ENCODE peak calls at places on chromosomes 4 and X, in six cellular contexts. One of them, this sample, is unnamed.

GRCh38 chrX:108313662-108314061 is 124.6 kb downstream of the COL4A6 start:
- DNase-seq in fibroblast of lung: no peak
- DNase-seq in HFF-Myc: no peak
- DNase-seq in lung: no peak
- DNase-seq in upper lobe of left lung: no peak
- DNase-seq in uterus: no peak
- DNase-seq in this sample: no peak

GRCh38 chrX:63350551-63350950 is 581 bp downstream of the SPIN4 start:
- DNase-seq in upper lobe of left lung: peak
- DNase-seq in lung: no peak
- DNase-seq in uterus: peak
- DNase-seq in fibroblast of lung: peak
- DNase-seq in HFF-Myc: peak
- DNase-seq in this sample: no peak

GRCh38 chr4:73523126-73523525 is 41.6 kb downstream of the AFM start:
- DNase-seq in uterus: no peak
- DNase-seq in HFF-Myc: no peak
- DNase-seq in lung: no peak
- DNase-seq in fibroblast of lung: no peak
- DNase-seq in upper lobe of left lung: no peak
- DNase-seq in this sample: no peak

GRCh38 chr4:125049711-125050110 is 265.0 kb upstream of the FAT4 start:
- DNase-seq in upper lobe of left lung: no peak
- DNase-seq in HFF-Myc: no peak
- DNase-seq in lung: no peak
- DNase-seq in fibroblast of lung: peak
- DNase-seq in uterus: no peak
- DNase-seq in this sample: no peak

GRCh38 chrX:38108364-38108763 is 102.0 kb downstream of the SYTL5 start:
- DNase-seq in lung: no peak
- DNase-seq in uterus: no peak
- DNase-seq in upper lobe of left lung: no peak
- DNase-seq in HFF-Myc: no peak
- DNase-seq in fibroblast of lung: no peak
- DNase-seq in this sample: no peak

GRCh38 chr4:124334119-124334518 is 378.4 kb downstream of the ANKRD50 start:
- DNase-seq in lung: peak
- DNase-seq in HFF-Myc: peak
- DNase-seq in uterus: no peak
- DNase-seq in fibroblast of lung: peak
- DNase-seq in upper lobe of left lung: no peak
- DNase-seq in this sample: peak

GRCh38 chr4:23890369-23891063 is 669 bp upstream of the PPARGC1A start:
- DNase-seq in upper lobe of left lung: no peak
- DNase-seq in fibroblast of lung: peak
- DNase-seq in uterus: no peak
- DNase-seq in HFF-Myc: no peak
- DNase-seq in lung: no peak
- DNase-seq in this sample: no peak

GRCh38 chr4:183504930-183505555 is at the start of gene ING2:
- DNase-seq in HFF-Myc: no peak
- DNase-seq in uterus: no peak
- DNase-seq in fibroblast of lung: no peak
- DNase-seq in lung: no peak
- DNase-seq in upper lobe of left lung: peak
- DNase-seq in this sample: no peak

GRCh38 chr4:8690811-8691775 is 98.5 kb downstream of the CPZ start:
- DNase-seq in lung: no peak
- DNase-seq in fibroblast of lung: no peak
- DNase-seq in upper lobe of left lung: no peak
- DNase-seq in uterus: no peak
- DNase-seq in HFF-Myc: no peak
- DNase-seq in this sample: no peak

GRCh38 chr4:73589261-73589847 is 30.9 kb downstream of the RASSF6 start:
- DNase-seq in HFF-Myc: peak
- DNase-seq in fibroblast of lung: peak
- DNase-seq in uterus: no peak
- DNase-seq in lung: no peak
- DNase-seq in upper lobe of left lung: no peak
- DNase-seq in this sample: no peak

GRCh38 chrX:31435592-31435991 is 363.8 kb upstream of the FTHL17 start:
- DNase-seq in upper lobe of left lung: no peak
- DNase-seq in lung: no peak
- DNase-seq in HFF-Myc: no peak
- DNase-seq in uterus: no peak
- DNase-seq in fibroblast of lung: peak
- DNase-seq in this sample: no peak

GRCh38 chrX:2700405-2701320 is 9.6 kb downstream of the CD99 start:
- DNase-seq in uterus: no peak
- DNase-seq in HFF-Myc: no peak
- DNase-seq in lung: no peak
- DNase-seq in upper lobe of left lung: no peak
- DNase-seq in fibroblast of lung: no peak
- DNase-seq in this sample: no peak

GRCh38 chr4:48777739-48778138 is 2.3 kb downstream of the FRYL start:
- DNase-seq in lung: no peak
- DNase-seq in fibroblast of lung: no peak
- DNase-seq in upper lobe of left lung: no peak
- DNase-seq in uterus: no peak
- DNase-seq in HFF-Myc: no peak
- DNase-seq in this sample: no peak

GRCh38 chr4:140152015-140152703 is 1.8 kb downstream of the MAML3 start:
- DNase-seq in uterus: peak
- DNase-seq in lung: peak
- DNase-seq in HFF-Myc: no peak
- DNase-seq in fibroblast of lung: no peak
- DNase-seq in upper lobe of left lung: peak
- DNase-seq in this sample: no peak

GRCh38 chr4:128322986-128323385 is 35.4 kb upstream of the PGRMC2 start:
- DNase-seq in fibroblast of lung: no peak
- DNase-seq in lung: no peak
- DNase-seq in uterus: no peak
- DNase-seq in HFF-Myc: no peak
- DNase-seq in upper lobe of left lung: no peak
- DNase-seq in this sample: peak

GRCh38 chr4:124167602-124168001 is 544.9 kb downstream of the ANKRD50 start:
- DNase-seq in uterus: no peak
- DNase-seq in fibroblast of lung: no peak
- DNase-seq in lung: no peak
- DNase-seq in HFF-Myc: no peak
- DNase-seq in upper lobe of left lung: no peak
- DNase-seq in this sample: no peak

GRCh38 chrX:15350329-15350996 is 15.1 kb upstream of the PIGA start:
- DNase-seq in HFF-Myc: no peak
- DNase-seq in lung: no peak
- DNase-seq in fibroblast of lung: no peak
- DNase-seq in upper lobe of left lung: no peak
- DNase-seq in uterus: no peak
- DNase-seq in this sample: no peak
- H3K4me3 ChIP-seq in HFF-Myc: no peak
- H3K4me3 ChIP-seq in lung: no peak
- H3K4me3 ChIP-seq in fibroblast of lung: no peak
- H3K4me3 ChIP-seq in upper lobe of left lung: no peak
- H3K4me3 ChIP-seq in uterus: no peak
- H3K4me3 ChIP-seq in this sample: no peak

DNA sequence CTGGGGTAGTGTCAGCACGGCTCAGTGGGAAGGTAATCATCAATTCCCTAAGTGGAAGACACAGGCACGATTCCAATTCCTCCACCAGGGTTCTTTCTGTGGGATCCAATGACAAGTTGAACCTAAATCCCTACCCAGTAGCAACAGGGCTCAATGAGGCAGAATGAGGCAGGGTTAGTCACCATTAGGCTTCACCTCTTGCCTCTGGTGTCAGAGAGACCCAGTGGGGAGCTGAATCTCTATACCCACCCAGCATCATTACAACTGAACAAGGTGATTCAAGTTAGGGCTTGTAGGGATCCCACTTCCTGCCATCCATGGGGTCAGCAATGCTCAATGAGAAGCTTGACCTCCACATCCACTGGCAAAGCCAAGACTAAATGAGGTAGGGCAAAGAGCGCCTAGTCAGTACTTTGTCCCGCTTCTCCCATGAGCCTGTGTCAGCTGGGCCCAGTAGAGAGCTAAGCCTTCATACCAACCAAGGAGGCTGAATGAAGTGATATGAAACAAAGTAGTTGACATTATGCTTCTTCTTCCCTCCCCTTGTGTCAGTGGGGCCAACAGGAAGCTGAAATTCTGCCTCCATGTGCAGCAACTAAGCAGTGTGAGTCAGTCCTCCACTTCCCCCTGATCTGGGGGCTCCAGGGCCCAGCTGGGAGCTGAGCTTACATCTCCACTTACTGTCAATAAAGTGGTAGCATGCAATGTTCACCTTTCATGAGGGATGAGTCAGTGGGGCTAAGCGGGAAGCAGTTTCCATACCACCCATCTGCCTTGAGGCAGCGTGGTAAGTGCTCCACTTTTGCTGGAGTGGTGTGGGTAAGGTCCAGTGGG is 36.4 kb upstream of the RBM41 start:
- DNase-seq in lung: no peak
- DNase-seq in uterus: no peak
- DNase-seq in HFF-Myc: peak
- DNase-seq in fibroblast of lung: peak
- DNase-seq in upper lobe of left lung: peak
- DNase-seq in this sample: peak
- H3K4me3 ChIP-seq in lung: no peak
- H3K4me3 ChIP-seq in uterus: no peak
- H3K4me3 ChIP-seq in HFF-Myc: no peak
- H3K4me3 ChIP-seq in fibroblast of lung: no peak
- H3K4me3 ChIP-seq in upper lobe of left lung: no peak
- H3K4me3 ChIP-seq in this sample: no peak

DNA sequence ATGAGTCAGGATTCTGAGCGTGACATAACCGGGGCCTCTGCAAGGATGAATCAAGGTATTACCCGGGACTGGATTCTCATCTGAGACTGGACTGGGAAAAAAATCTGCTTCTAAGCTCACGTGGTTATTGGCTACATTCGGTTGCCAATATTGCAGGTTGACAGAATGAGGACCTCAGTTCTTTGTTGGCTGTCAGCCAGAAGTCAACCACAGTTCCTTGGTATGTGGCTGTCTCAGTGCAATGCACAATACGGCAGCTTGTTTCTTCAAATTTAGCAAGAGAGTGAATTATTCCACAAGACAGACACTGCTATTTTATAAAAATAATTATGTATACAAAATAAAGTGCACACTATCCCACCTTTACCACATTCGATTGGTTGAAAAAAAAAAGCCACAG is 424.2 kb downstream of the KLHL4 start:
- DNase-seq in lung: no peak
- DNase-seq in fibroblast of lung: no peak
- DNase-seq in HFF-Myc: no peak
- DNase-seq in upper lobe of left lung: no peak
- DNase-seq in uterus: no peak
- DNase-seq in this sample: no peak
- H3K4me3 ChIP-seq in lung: no peak
- H3K4me3 ChIP-seq in fibroblast of lung: no peak
- H3K4me3 ChIP-seq in HFF-Myc: no peak
- H3K4me3 ChIP-seq in upper lobe of left lung: no peak
- H3K4me3 ChIP-seq in uterus: no peak
- H3K4me3 ChIP-seq in this sample: no peak

DNA sequence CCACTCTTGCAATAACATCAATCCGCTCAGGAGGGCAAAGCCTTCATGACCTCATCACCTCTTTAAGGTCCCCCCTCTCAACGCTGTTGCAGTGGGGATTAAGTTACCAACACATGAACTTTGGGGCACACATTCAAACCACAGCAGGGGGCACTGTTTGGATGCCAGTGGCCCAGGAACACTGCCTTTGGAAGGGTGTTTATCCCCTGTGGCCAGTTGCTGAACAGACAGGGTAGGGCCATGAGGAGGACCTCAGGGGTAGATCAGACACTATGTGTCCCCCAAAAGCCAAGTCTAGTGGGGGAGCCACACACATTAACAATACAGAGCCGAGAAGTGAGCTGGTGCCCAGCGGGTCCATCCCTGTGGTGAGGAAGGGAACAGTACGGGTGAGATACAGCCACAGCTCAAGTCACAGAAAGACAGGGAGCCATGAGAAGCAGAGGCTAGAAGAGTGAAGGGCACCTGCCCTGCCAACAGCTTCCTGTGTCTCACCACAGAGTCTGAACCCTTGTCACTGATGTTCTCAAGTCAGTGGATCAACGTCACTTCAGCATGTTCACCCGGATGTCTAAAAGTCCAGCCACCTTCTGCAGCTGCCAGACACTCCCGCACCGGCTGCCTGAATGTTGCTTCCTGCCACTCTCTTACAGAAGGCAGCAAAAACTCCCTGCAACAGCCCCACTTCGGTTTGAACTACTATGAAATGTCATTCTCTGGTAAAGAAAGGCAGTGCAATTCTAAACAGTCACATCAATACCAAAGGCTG is 19.9 kb upstream of the MXD4 start:
- DNase-seq in HFF-Myc: no peak
- DNase-seq in upper lobe of left lung: peak
- DNase-seq in uterus: no peak
- DNase-seq in lung: no peak
- DNase-seq in fibroblast of lung: no peak
- DNase-seq in this sample: no peak
- H3K4me3 ChIP-seq in HFF-Myc: no peak
- H3K4me3 ChIP-seq in upper lobe of left lung: no peak
- H3K4me3 ChIP-seq in uterus: no peak
- H3K4me3 ChIP-seq in lung: no peak
- H3K4me3 ChIP-seq in fibroblast of lung: no peak
- H3K4me3 ChIP-seq in this sample: no peak

DNA sequence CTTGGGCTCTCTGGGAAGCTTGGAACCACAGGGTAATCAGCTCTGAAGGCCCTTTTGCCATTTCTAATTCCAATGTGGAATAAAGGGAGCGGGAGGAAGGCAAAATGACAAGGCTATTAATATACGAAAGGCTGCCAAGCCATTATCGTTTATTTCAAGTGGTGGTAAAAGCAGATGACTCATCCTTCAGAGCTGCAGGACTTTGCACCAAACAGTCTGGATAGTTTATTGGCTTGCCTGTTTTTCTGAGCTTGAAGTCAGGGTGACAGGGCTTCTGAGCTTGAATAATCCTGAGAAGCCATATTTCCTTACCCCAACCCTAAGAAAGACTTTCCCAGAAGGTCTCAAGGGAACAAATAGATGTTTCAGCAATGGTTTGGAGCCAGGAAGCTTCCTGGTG is 7.7 kb upstream of the GABRE start:
- DNase-seq in lung: no peak
- DNase-seq in uterus: no peak
- DNase-seq in fibroblast of lung: peak
- DNase-seq in HFF-Myc: peak
- DNase-seq in upper lobe of left lung: no peak
- DNase-seq in this sample: peak
- H3K4me3 ChIP-seq in lung: no peak
- H3K4me3 ChIP-seq in uterus: no peak
- H3K4me3 ChIP-seq in fibroblast of lung: no peak
- H3K4me3 ChIP-seq in HFF-Myc: no peak
- H3K4me3 ChIP-seq in upper lobe of left lung: no peak
- H3K4me3 ChIP-seq in this sample: no peak

DNA sequence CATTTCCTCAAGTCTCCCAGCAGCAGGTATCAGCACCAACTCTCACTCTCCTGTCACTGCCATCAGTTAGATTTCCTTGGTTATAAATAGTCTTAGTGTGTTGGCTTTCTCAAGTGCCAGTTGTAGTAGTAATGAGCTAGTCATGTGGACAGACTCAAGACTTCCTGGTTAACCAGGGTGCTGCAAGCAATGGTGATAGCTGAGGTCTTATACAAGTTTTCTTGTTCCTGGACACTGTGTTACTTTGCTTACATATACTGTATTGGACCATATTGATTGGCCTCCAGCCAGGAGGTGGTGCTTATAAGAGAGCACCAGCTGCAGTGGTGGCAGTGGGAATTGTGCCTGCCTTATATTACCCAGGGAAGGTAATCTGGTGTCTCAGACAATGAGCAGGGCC is 23.9 kb upstream of the ZDHHC15 start:
- DNase-seq in HFF-Myc: no peak
- DNase-seq in lung: no peak
- DNase-seq in fibroblast of lung: no peak
- DNase-seq in uterus: no peak
- DNase-seq in upper lobe of left lung: no peak
- DNase-seq in this sample: no peak
- H3K4me3 ChIP-seq in HFF-Myc: no peak
- H3K4me3 ChIP-seq in lung: no peak
- H3K4me3 ChIP-seq in fibroblast of lung: no peak
- H3K4me3 ChIP-seq in uterus: no peak
- H3K4me3 ChIP-seq in upper lobe of left lung: no peak
- H3K4me3 ChIP-seq in this sample: no peak

This sample was measured in kidney epithelial cell.